ENCODE peak calls at places on chromosomes 2 and 18, in six cellular contexts. F is Calu3; J is stimulated activated effector memory CD8-positive, alpha-beta T cell treated with anti-CD3 and anti-CD28 coated beads, Interleukin-12 subunit alpha, Interleukin-12 subunit beta, amount 100 ng/mL, for 72 hours; Y is dermis microvascular lymphatic vessel endothelial cell; E is T-helper 2 cell; M is AG09319. C is an unnamed sample.

GRCh38 chr2:238560234-238560633 is 133.5 kb downstream of the ASB1 start:
- DNase-seq in F (no peak), J (no peak), Y (no peak), E (no peak), M (no peak), C (no peak)

GRCh38 chr2:141393214-141393545 is 737.6 kb downstream of the LRP1B start:
- DNase-seq in F (no peak), J (no peak), Y (peak; percentile 25), E (no peak), M (no peak), C (peak; percentile 21)

GRCh38 chr18:77234504-77235365 is 14.9 kb upstream of the GALR1 start:
- DNase-seq in F (no peak), J (no peak), Y (no peak), E (no peak), M (no peak), C (no peak)

GRCh38 chr2:153360239-153360638 is 118.3 kb downstream of the RPRM start:
- DNase-seq in F (no peak), J (no peak), Y (no peak), E (no peak), M (no peak), C (no peak)

GRCh38 chr2:71592181-71592711 is 138.9 kb downstream of the DYSF start:
- DNase-seq in F (no peak), J (no peak), Y (no peak), E (no peak), M (no peak), C (no peak)

GRCh38 chr2:54806975-54807374 is 83.5 kb downstream of the EML6 start:
- DNase-seq in F (no peak), J (no peak), Y (no peak), E (no peak), M (no peak), C (no peak)

GRCh38 chr2:42498482-42498881 is 4.7 kb upstream of the KCNG3 start:
- DNase-seq in F (no peak), J (no peak), Y (no peak), E (no peak), M (no peak), C (no peak)

GRCh38 chr18:76351961-76352581 is 143.0 kb downstream of the ZNF516 start:
- DNase-seq in F (peak; percentile 61), J (no peak), Y (peak; percentile 54), E (no peak), M (peak; percentile 85), C (peak; percentile 79)

GRCh38 chr18:70371908-70372307 is 83.1 kb downstream of the SOCS6 start:
- DNase-seq in F (no peak), J (no peak), Y (no peak), E (no peak), M (no peak), C (no peak)

GRCh38 chr18:37393945-37394609 is 171.5 kb downstream of the CELF4 start:
- DNase-seq in F (peak; percentile 40), J (no peak), Y (peak; percentile 39), E (no peak), M (peak; percentile 93), C (peak; percentile 87)

GRCh38 chr2:127355407-127356008 is 32.3 kb downstream of the MAP3K2 start:
- DNase-seq in F (peak; percentile 35), J (no peak), Y (peak; percentile 51), E (no peak), M (no peak), C (no peak)

GRCh38 chr2:178506949-178507348 is 26.7 kb downstream of the PLEKHA3 start:
- DNase-seq in F (no peak), J (no peak), Y (no peak), E (no peak), M (no peak), C (no peak)

GRCh38 chr2:58081000-58081399 is 34.4 kb downstream of the VRK2 start:
- DNase-seq in F (no peak), J (no peak), Y (no peak), E (no peak), M (peak; percentile 15), C (no peak)

GRCh38 chr2:134372141-134372540 is 118.3 kb downstream of the MGAT5 start:
- DNase-seq in F (no peak), J (no peak), Y (no peak), E (no peak), M (no peak), C (no peak)

GRCh38 chr2:104521247-104521646 is 332.7 kb upstream of the POU3F3 start:
- DNase-seq in F (no peak), J (no peak), Y (no peak), E (no peak), M (no peak), C (no peak)

GRCh38 chr2:127564429-127565260 is 29.2 kb downstream of the MYO7B start:
- DNase-seq in F (no peak), J (no peak), Y (no peak), E (no peak), M (no peak), C (no peak)

GRCh38 chr2:16006537-16007166 is 66.3 kb downstream of the MYCN start:
- DNase-seq in F (no peak), J (no peak), Y (no peak), E (no peak), M (no peak), C (no peak)

GRCh38 chr2:44215827-44216226 is 47.2 kb downstream of the PPM1B start:
- DNase-seq in F (no peak), J (no peak), Y (no peak), E (no peak), M (no peak), C (no peak)

GRCh38 chr2:74919827-74920226 is 38.6 kb upstream of the POLE4 start:
- DNase-seq in F (peak; percentile 83), J (peak; percentile 73), Y (peak; percentile 55), E (peak; percentile 53), M (no peak), C (peak; percentile 71)

GRCh38 chr2:37797081-37797480 is 125.6 kb upstream of the CDC42EP3 start:
- DNase-seq in F (no peak), J (no peak), Y (no peak), E (no peak), M (no peak), C (no peak)